ENCODE peak calls at places on chromosomes 4 and X, in eight cellular contexts. One of them, this sample, is unnamed. For H3K9me3, the result is how much of the 10 kb centered on the place peaks cover.

GRCh38 chrX:4110964-4111363 is 397.5 kb upstream of the PRKX start:
- DNase-seq in IMR-90: no peak
- DNase-seq in BE2C: no peak
- DNase-seq in mammary epithelial cell: no peak
- DNase-seq in right cardiac atrium: no peak
- DNase-seq in heart right ventricle: no peak
- DNase-seq in GM23248: no peak
- DNase-seq in upper lobe of left lung: no peak
- DNase-seq in this sample: no peak

GRCh38 chr4:11585506-11585905 is 156.8 kb upstream of the HS3ST1 start:
- DNase-seq in right cardiac atrium: no peak
- DNase-seq in upper lobe of left lung: no peak
- DNase-seq in GM23248: no peak
- DNase-seq in mammary epithelial cell: peak
- DNase-seq in IMR-90: no peak
- DNase-seq in heart right ventricle: no peak
- DNase-seq in BE2C: no peak
- DNase-seq in this sample: no peak

GRCh38 chr4:98546910-98547544 is 111.4 kb downstream of the TSPAN5 start:
- DNase-seq in BE2C: no peak
- DNase-seq in upper lobe of left lung: no peak
- DNase-seq in GM23248: peak
- DNase-seq in mammary epithelial cell: peak
- DNase-seq in heart right ventricle: peak
- DNase-seq in IMR-90: peak
- DNase-seq in right cardiac atrium: peak
- DNase-seq in this sample: peak

GRCh38 chr4:83618991-83619390 is 83.1 kb downstream of the GPAT3 start:
- DNase-seq in BE2C: no peak
- DNase-seq in heart right ventricle: no peak
- DNase-seq in GM23248: peak
- DNase-seq in upper lobe of left lung: peak
- DNase-seq in right cardiac atrium: no peak
- DNase-seq in IMR-90: peak
- DNase-seq in mammary epithelial cell: peak
- DNase-seq in this sample: peak

GRCh38 chr4:29459926-29460325 is 1260.2 kb upstream of the PCDH7 start:
- DNase-seq in upper lobe of left lung: no peak
- DNase-seq in BE2C: no peak
- DNase-seq in GM23248: no peak
- DNase-seq in right cardiac atrium: no peak
- DNase-seq in heart right ventricle: no peak
- DNase-seq in mammary epithelial cell: no peak
- DNase-seq in IMR-90: peak
- DNase-seq in this sample: peak

GRCh38 chr4:96916731-96917130 is 1076.8 kb downstream of the PDHA2 start:
- DNase-seq in upper lobe of left lung: no peak
- DNase-seq in mammary epithelial cell: no peak
- DNase-seq in IMR-90: no peak
- DNase-seq in GM23248: no peak
- DNase-seq in right cardiac atrium: no peak
- DNase-seq in heart right ventricle: no peak
- DNase-seq in BE2C: peak
- DNase-seq in this sample: no peak

GRCh38 chr4:164930647-164931046 is 46.8 kb downstream of the TRIM61 start:
- DNase-seq in IMR-90: no peak
- DNase-seq in upper lobe of left lung: no peak
- DNase-seq in mammary epithelial cell: no peak
- DNase-seq in GM23248: no peak
- DNase-seq in right cardiac atrium: no peak
- DNase-seq in heart right ventricle: no peak
- DNase-seq in BE2C: no peak
- DNase-seq in this sample: no peak

GRCh38 chrX:7117587-7117986 is 29.9 kb upstream of the STS start:
- DNase-seq in BE2C: no peak
- DNase-seq in GM23248: no peak
- DNase-seq in IMR-90: no peak
- DNase-seq in right cardiac atrium: no peak
- DNase-seq in mammary epithelial cell: no peak
- DNase-seq in upper lobe of left lung: no peak
- DNase-seq in heart right ventricle: no peak
- DNase-seq in this sample: no peak

GRCh38 chr4:102612195-102612594 is 111.0 kb downstream of the NFKB1 start:
- DNase-seq in upper lobe of left lung: no peak
- DNase-seq in GM23248: no peak
- DNase-seq in right cardiac atrium: no peak
- DNase-seq in BE2C: no peak
- DNase-seq in IMR-90: no peak
- DNase-seq in mammary epithelial cell: peak
- DNase-seq in heart right ventricle: no peak
- DNase-seq in this sample: no peak

GRCh38 chrX:101062171-101062570 is 10.3 kb upstream of the TRMT2B start:
- DNase-seq in mammary epithelial cell: no peak
- DNase-seq in IMR-90: peak
- DNase-seq in heart right ventricle: no peak
- DNase-seq in right cardiac atrium: no peak
- DNase-seq in upper lobe of left lung: no peak
- DNase-seq in BE2C: no peak
- DNase-seq in GM23248: peak
- DNase-seq in this sample: peak

GRCh38 chr4:186725422-186726149 is 1.9 kb upstream of the FAT1 start:
- DNase-seq in IMR-90: peak
- DNase-seq in mammary epithelial cell: peak
- DNase-seq in BE2C: peak
- DNase-seq in GM23248: peak
- DNase-seq in heart right ventricle: peak
- DNase-seq in right cardiac atrium: peak
- DNase-seq in upper lobe of left lung: peak
- DNase-seq in this sample: peak

GRCh38 chr4:28490669-28491068 is 1630.0 kb downstream of the STIM2 start:
- DNase-seq in upper lobe of left lung: no peak
- DNase-seq in heart right ventricle: no peak
- DNase-seq in IMR-90: peak
- DNase-seq in mammary epithelial cell: peak
- DNase-seq in BE2C: no peak
- DNase-seq in GM23248: peak
- DNase-seq in right cardiac atrium: no peak
- DNase-seq in this sample: no peak

GRCh38 chrX:372856-373640 is 13.7 kb downstream of the PPP2R3B start:
- DNase-seq in BE2C: no peak
- DNase-seq in right cardiac atrium: peak
- DNase-seq in mammary epithelial cell: no peak
- DNase-seq in IMR-90: peak
- DNase-seq in heart right ventricle: no peak
- DNase-seq in GM23248: peak
- DNase-seq in upper lobe of left lung: no peak
- DNase-seq in this sample: peak

GRCh38 chr4:167233523-167234387 is 539 bp downstream of the SPOCK3 start:
- DNase-seq in IMR-90: no peak
- DNase-seq in heart right ventricle: no peak
- DNase-seq in right cardiac atrium: no peak
- DNase-seq in upper lobe of left lung: no peak
- DNase-seq in GM23248: peak
- DNase-seq in BE2C: peak
- DNase-seq in mammary epithelial cell: peak
- DNase-seq in this sample: peak

GRCh38 chrX:12984629-12985303 is 9.9 kb downstream of the TMSB4X start:
- DNase-seq in IMR-90: peak
- DNase-seq in BE2C: no peak
- DNase-seq in GM23248: peak
- DNase-seq in upper lobe of left lung: no peak
- DNase-seq in mammary epithelial cell: peak
- DNase-seq in right cardiac atrium: no peak
- DNase-seq in heart right ventricle: no peak
- DNase-seq in this sample: peak

GRCh38 chr4:20626326-20626725 is 73.9 kb upstream of the PACRGL start:
- DNase-seq in right cardiac atrium: no peak
- DNase-seq in heart right ventricle: no peak
- DNase-seq in GM23248: no peak
- DNase-seq in upper lobe of left lung: no peak
- DNase-seq in BE2C: no peak
- DNase-seq in mammary epithelial cell: no peak
- DNase-seq in IMR-90: no peak
- DNase-seq in this sample: no peak

GRCh38 chr4:46196086-46196485 is 72.2 kb upstream of the GABRG1 start:
- DNase-seq in upper lobe of left lung: no peak
- DNase-seq in IMR-90: no peak
- DNase-seq in BE2C: no peak
- DNase-seq in mammary epithelial cell: no peak
- DNase-seq in GM23248: no peak
- DNase-seq in right cardiac atrium: no peak
- DNase-seq in heart right ventricle: no peak
- DNase-seq in this sample: no peak

GRCh38 chr4:141705048-141705746 is 68.8 kb downstream of the IL15 start:
- DNase-seq in mammary epithelial cell: no peak
- DNase-seq in upper lobe of left lung: no peak
- DNase-seq in GM23248: no peak
- DNase-seq in BE2C: no peak
- DNase-seq in heart right ventricle: no peak
- DNase-seq in right cardiac atrium: no peak
- DNase-seq in IMR-90: no peak
- DNase-seq in this sample: no peak

GRCh38 chrX:39731735-39732134 is 366.0 kb downstream of the BCOR start:
- DNase-seq in GM23248: no peak
- DNase-seq in IMR-90: no peak
- DNase-seq in mammary epithelial cell: no peak
- DNase-seq in right cardiac atrium: peak
- DNase-seq in BE2C: no peak
- DNase-seq in upper lobe of left lung: no peak
- DNase-seq in heart right ventricle: no peak
- DNase-seq in this sample: no peak

GRCh38 chr4:26099967-26100366 is 185.9 kb downstream of the SMIM20 start:
- DNase-seq in BE2C: no peak
- DNase-seq in upper lobe of left lung: no peak
- DNase-seq in mammary epithelial cell: no peak
- DNase-seq in heart right ventricle: no peak
- DNase-seq in GM23248: no peak
- DNase-seq in right cardiac atrium: no peak
- DNase-seq in IMR-90: no peak
- DNase-seq in this sample: no peak

GRCh38 chrX:143306991-143307965 is 210.0 kb downstream of the SPANXN3 start:
- DNase-seq in GM23248: no peak
- DNase-seq in heart right ventricle: no peak
- DNase-seq in BE2C: no peak
- DNase-seq in right cardiac atrium: no peak
- DNase-seq in upper lobe of left lung: no peak
- DNase-seq in mammary epithelial cell: no peak
- DNase-seq in IMR-90: no peak
- DNase-seq in this sample: no peak

GRCh38 chr4:156347412-156348075 is 393.9 kb upstream of the CTSO start:
- DNase-seq in mammary epithelial cell: peak
- DNase-seq in upper lobe of left lung: no peak
- DNase-seq in IMR-90: peak
- DNase-seq in right cardiac atrium: no peak
- DNase-seq in GM23248: peak
- DNase-seq in BE2C: no peak
- DNase-seq in heart right ventricle: no peak
- DNase-seq in this sample: peak

GRCh38 chr4:24080871-24081270 is 191.0 kb upstream of the PPARGC1A start:
- DNase-seq in mammary epithelial cell: no peak
- DNase-seq in right cardiac atrium: no peak
- DNase-seq in GM23248: no peak
- DNase-seq in BE2C: no peak
- DNase-seq in IMR-90: no peak
- DNase-seq in heart right ventricle: no peak
- DNase-seq in upper lobe of left lung: no peak
- DNase-seq in this sample: no peak

GRCh38 chrX:133792198-133792953 is 193.0 kb downstream of the GPC3 start:
- DNase-seq in IMR-90: peak
- DNase-seq in heart right ventricle: peak
- DNase-seq in BE2C: peak
- DNase-seq in GM23248: peak
- DNase-seq in upper lobe of left lung: peak
- DNase-seq in right cardiac atrium: peak
- DNase-seq in mammary epithelial cell: peak
- DNase-seq in this sample: peak

GRCh38 chrX:46318551-46318950 is 226.7 kb downstream of the ZNF674 start:
- DNase-seq in heart right ventricle: no peak
- DNase-seq in BE2C: no peak
- DNase-seq in GM23248: no peak
- DNase-seq in right cardiac atrium: no peak
- DNase-seq in mammary epithelial cell: no peak
- DNase-seq in IMR-90: no peak
- DNase-seq in upper lobe of left lung: no peak
- DNase-seq in this sample: no peak
- H3K9me3 ChIP-seq in heart right ventricle: under half
- H3K9me3 ChIP-seq in BE2C: under half
- H3K9me3 ChIP-seq in GM23248: under half
- H3K9me3 ChIP-seq in right cardiac atrium: under half
- H3K9me3 ChIP-seq in mammary epithelial cell: under half
- H3K9me3 ChIP-seq in IMR-90: under half
- H3K9me3 ChIP-seq in upper lobe of left lung: under half
- H3K9me3 ChIP-seq in this sample: under half

GRCh38 chr4:2163311-2163821 is 78.6 kb downstream of the HAUS3 start:
- DNase-seq in heart right ventricle: no peak
- DNase-seq in BE2C: peak
- DNase-seq in right cardiac atrium: no peak
- DNase-seq in upper lobe of left lung: no peak
- DNase-seq in GM23248: no peak
- DNase-seq in IMR-90: peak
- DNase-seq in mammary epithelial cell: no peak
- DNase-seq in this sample: peak
- H3K9me3 ChIP-seq in heart right ventricle: under half
- H3K9me3 ChIP-seq in BE2C: under half
- H3K9me3 ChIP-seq in right cardiac atrium: under half
- H3K9me3 ChIP-seq in upper lobe of left lung: under half
- H3K9me3 ChIP-seq in GM23248: under half
- H3K9me3 ChIP-seq in IMR-90: under half
- H3K9me3 ChIP-seq in mammary epithelial cell: under half
- H3K9me3 ChIP-seq in this sample: under half

DNA sequence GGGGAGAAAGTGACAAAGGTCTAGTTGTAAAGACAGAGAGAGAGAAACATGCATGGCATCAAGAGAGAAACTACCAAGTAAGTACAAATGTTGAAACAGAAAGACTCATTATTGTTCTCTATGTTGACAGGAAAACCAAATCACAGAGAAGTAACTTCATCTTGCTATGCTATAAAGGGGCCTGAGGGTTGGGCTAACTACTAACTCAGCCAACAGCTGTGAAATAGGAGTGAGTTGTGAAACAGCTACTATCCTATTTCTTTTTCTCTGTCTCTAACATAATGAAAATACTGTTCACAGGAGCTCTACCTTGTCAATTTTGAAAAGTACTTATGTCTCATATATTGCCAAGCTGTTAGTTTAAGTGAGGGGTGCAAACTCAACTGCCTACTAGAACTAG is 65.0 kb downstream of the MTMR8 start:
- DNase-seq in right cardiac atrium: no peak
- DNase-seq in upper lobe of left lung: no peak
- DNase-seq in IMR-90: no peak
- DNase-seq in GM23248: no peak
- DNase-seq in heart right ventricle: no peak
- DNase-seq in BE2C: no peak
- DNase-seq in mammary epithelial cell: no peak
- DNase-seq in this sample: no peak
- H3K9me3 ChIP-seq in right cardiac atrium: under half
- H3K9me3 ChIP-seq in upper lobe of left lung: under half
- H3K9me3 ChIP-seq in IMR-90: under half
- H3K9me3 ChIP-seq in GM23248: under half
- H3K9me3 ChIP-seq in heart right ventricle: under half
- H3K9me3 ChIP-seq in BE2C: under half
- H3K9me3 ChIP-seq in mammary epithelial cell: under half
- H3K9me3 ChIP-seq in this sample: under half

GRCh38 chr4:176354884-176355283 is 35.1 kb downstream of the SPCS3 start:
- DNase-seq in upper lobe of left lung: no peak
- DNase-seq in IMR-90: no peak
- DNase-seq in heart right ventricle: no peak
- DNase-seq in GM23248: no peak
- DNase-seq in right cardiac atrium: no peak
- DNase-seq in mammary epithelial cell: no peak
- DNase-seq in BE2C: no peak
- DNase-seq in this sample: no peak

GRCh38 chr4:176350671-176351070 is 30.9 kb downstream of the SPCS3 start:
- DNase-seq in mammary epithelial cell: no peak
- DNase-seq in GM23248: no peak
- DNase-seq in IMR-90: no peak
- DNase-seq in upper lobe of left lung: no peak
- DNase-seq in BE2C: peak
- DNase-seq in right cardiac atrium: no peak
- DNase-seq in heart right ventricle: no peak
- DNase-seq in this sample: no peak
- H3K9me3 ChIP-seq in mammary epithelial cell: under half
- H3K9me3 ChIP-seq in GM23248: under half
- H3K9me3 ChIP-seq in IMR-90: under half
- H3K9me3 ChIP-seq in upper lobe of left lung: under half
- H3K9me3 ChIP-seq in BE2C: under half
- H3K9me3 ChIP-seq in right cardiac atrium: under half
- H3K9me3 ChIP-seq in heart right ventricle: under half
- H3K9me3 ChIP-seq in this sample: under half

This sample was measured in fibroblast of lung.